ENCODE peak calls at places on chromosomes 13 and 19, in four cellular contexts. A, H, G and M are unnamed samples.

GRCh38 chr13:51697855-51698254 is 106.1 kb downstream of the DHRS12 start:
- DNase-seq in A (no peak), H (no peak), G (no peak), M (no peak)

GRCh38 chr19:5143471-5144411 is 174.8 kb downstream of the KDM4B start:
- DNase-seq in A (no peak), G (no peak), H (no peak), M (no peak)

GRCh38 chr13:71030789-71031188 is 836.2 kb downstream of the DACH1 start:
- DNase-seq in H (no peak), A (no peak), G (no peak), M (no peak)

GRCh38 chr19:11594084-11594483 is 3.2 kb upstream of the ZNF627 start:
- DNase-seq in G (no peak), A (no peak), H (no peak), M (no peak)

GRCh38 chr19:41218249-41218614 is 791 bp upstream of the AXL start:
- DNase-seq in G (no peak), A (no peak), H (no peak), M (no peak)

GRCh38 chr13:113407531-113408393 is 43.8 kb upstream of the GRTP1 start:
- DNase-seq in H (no peak), G (no peak), A (no peak), M (no peak)

GRCh38 chr19:29527500-29528328 is 1.9 kb downstream of the VSTM2B start:
- DNase-seq in G (peak; percentile 14), H (no peak), A (no peak), M (no peak)

GRCh38 chr19:55081773-55082022 is 6.0 kb downstream of the EPS8L1 start:
- DNase-seq in H (no peak), A (no peak), G (no peak), M (no peak)